ENCODE peak calls at places on chromosome 4, in nine cellular contexts. One of them, this sample, is unnamed.

GRCh38 chr4:122777846-122778501 is 45.5 kb downstream of the BBS12 start:
- DNase-seq in lung: no peak
- DNase-seq in AG04449: peak
- DNase-seq in cerebellar nuclear complex: no peak
- DNase-seq in activated CD8-positive, alpha-beta memory T cell treated with anti-CD3 and anti-CD28 coated beads for 1 hour: no peak
- DNase-seq in myocyte: no peak
- DNase-seq in KBM-7: no peak
- DNase-seq in CD4-positive, alpha-beta memory T cell: no peak
- DNase-seq in amniotic stem cell: peak
- DNase-seq in this sample: no peak

GRCh38 chr4:98359646-98360045 is 98.5 kb downstream of the RAP1GDS1 start:
- DNase-seq in lung: no peak
- DNase-seq in AG04449: no peak
- DNase-seq in cerebellar nuclear complex: no peak
- DNase-seq in activated CD8-positive, alpha-beta memory T cell treated with anti-CD3 and anti-CD28 coated beads for 1 hour: no peak
- DNase-seq in myocyte: no peak
- DNase-seq in KBM-7: no peak
- DNase-seq in CD4-positive, alpha-beta memory T cell: no peak
- DNase-seq in amniotic stem cell: no peak
- DNase-seq in this sample: no peak

GRCh38 chr4:82425478-82425877 is 4.8 kb downstream of the HNRNPDL start:
- DNase-seq in lung: no peak
- DNase-seq in AG04449: no peak
- DNase-seq in cerebellar nuclear complex: no peak
- DNase-seq in activated CD8-positive, alpha-beta memory T cell treated with anti-CD3 and anti-CD28 coated beads for 1 hour: no peak
- DNase-seq in myocyte: no peak
- DNase-seq in KBM-7: no peak
- DNase-seq in CD4-positive, alpha-beta memory T cell: no peak
- DNase-seq in amniotic stem cell: no peak
- DNase-seq in this sample: no peak

GRCh38 chr4:152784490-152785195 is 4.9 kb downstream of the ARFIP1 start:
- DNase-seq in lung: no peak
- DNase-seq in AG04449: no peak
- DNase-seq in cerebellar nuclear complex: no peak
- DNase-seq in activated CD8-positive, alpha-beta memory T cell treated with anti-CD3 and anti-CD28 coated beads for 1 hour: no peak
- DNase-seq in myocyte: peak
- DNase-seq in KBM-7: peak
- DNase-seq in CD4-positive, alpha-beta memory T cell: no peak
- DNase-seq in amniotic stem cell: peak
- DNase-seq in this sample: no peak

GRCh38 chr4:95250544-95251137 is 298.1 kb downstream of the UNC5C start:
- DNase-seq in lung: no peak
- DNase-seq in AG04449: no peak
- DNase-seq in cerebellar nuclear complex: no peak
- DNase-seq in activated CD8-positive, alpha-beta memory T cell treated with anti-CD3 and anti-CD28 coated beads for 1 hour: no peak
- DNase-seq in myocyte: no peak
- DNase-seq in KBM-7: no peak
- DNase-seq in CD4-positive, alpha-beta memory T cell: no peak
- DNase-seq in amniotic stem cell: no peak
- DNase-seq in this sample: no peak

GRCh38 chr4:2942037-2942531 is 21.1 kb downstream of the NOP14 start:
- DNase-seq in lung: peak
- DNase-seq in AG04449: no peak
- DNase-seq in cerebellar nuclear complex: no peak
- DNase-seq in activated CD8-positive, alpha-beta memory T cell treated with anti-CD3 and anti-CD28 coated beads for 1 hour: no peak
- DNase-seq in myocyte: no peak
- DNase-seq in KBM-7: no peak
- DNase-seq in CD4-positive, alpha-beta memory T cell: no peak
- DNase-seq in amniotic stem cell: no peak
- DNase-seq in this sample: no peak

GRCh38 chr4:112075129-112075753 is 70.0 kb upstream of the FAM241A start:
- DNase-seq in lung: peak
- DNase-seq in AG04449: no peak
- DNase-seq in cerebellar nuclear complex: no peak
- DNase-seq in activated CD8-positive, alpha-beta memory T cell treated with anti-CD3 and anti-CD28 coated beads for 1 hour: no peak
- DNase-seq in myocyte: peak
- DNase-seq in KBM-7: peak
- DNase-seq in CD4-positive, alpha-beta memory T cell: no peak
- DNase-seq in amniotic stem cell: peak
- DNase-seq in this sample: no peak

GRCh38 chr4:79686976-79687375 is 278.9 kb upstream of the GK2 start:
- DNase-seq in lung: no peak
- DNase-seq in AG04449: no peak
- DNase-seq in cerebellar nuclear complex: no peak
- DNase-seq in activated CD8-positive, alpha-beta memory T cell treated with anti-CD3 and anti-CD28 coated beads for 1 hour: no peak
- DNase-seq in myocyte: no peak
- DNase-seq in KBM-7: no peak
- DNase-seq in CD4-positive, alpha-beta memory T cell: no peak
- DNase-seq in amniotic stem cell: no peak
- DNase-seq in this sample: no peak

GRCh38 chr4:86033171-86033570 is 326.7 kb downstream of the MAPK10 start:
- DNase-seq in lung: peak
- DNase-seq in AG04449: no peak
- DNase-seq in cerebellar nuclear complex: no peak
- DNase-seq in activated CD8-positive, alpha-beta memory T cell treated with anti-CD3 and anti-CD28 coated beads for 1 hour: no peak
- DNase-seq in myocyte: peak
- DNase-seq in KBM-7: no peak
- DNase-seq in CD4-positive, alpha-beta memory T cell: no peak
- DNase-seq in amniotic stem cell: no peak
- DNase-seq in this sample: no peak

GRCh38 chr4:10089346-10089745 is 27.3 kb downstream of the WDR1 start:
- DNase-seq in lung: no peak
- DNase-seq in AG04449: no peak
- DNase-seq in cerebellar nuclear complex: no peak
- DNase-seq in activated CD8-positive, alpha-beta memory T cell treated with anti-CD3 and anti-CD28 coated beads for 1 hour: no peak
- DNase-seq in myocyte: no peak
- DNase-seq in KBM-7: no peak
- DNase-seq in CD4-positive, alpha-beta memory T cell: no peak
- DNase-seq in amniotic stem cell: no peak
- DNase-seq in this sample: no peak

GRCh38 chr4:158799856-158800255 is 31.0 kb downstream of the FNIP2 start:
- DNase-seq in lung: no peak
- DNase-seq in AG04449: no peak
- DNase-seq in cerebellar nuclear complex: no peak
- DNase-seq in activated CD8-positive, alpha-beta memory T cell treated with anti-CD3 and anti-CD28 coated beads for 1 hour: no peak
- DNase-seq in myocyte: no peak
- DNase-seq in KBM-7: no peak
- DNase-seq in CD4-positive, alpha-beta memory T cell: no peak
- DNase-seq in amniotic stem cell: no peak
- DNase-seq in this sample: no peak

GRCh38 chr4:184136525-184136924 is 81.1 kb downstream of the ENPP6 start:
- DNase-seq in lung: no peak
- DNase-seq in AG04449: no peak
- DNase-seq in cerebellar nuclear complex: no peak
- DNase-seq in activated CD8-positive, alpha-beta memory T cell treated with anti-CD3 and anti-CD28 coated beads for 1 hour: no peak
- DNase-seq in myocyte: no peak
- DNase-seq in KBM-7: no peak
- DNase-seq in CD4-positive, alpha-beta memory T cell: no peak
- DNase-seq in amniotic stem cell: no peak
- DNase-seq in this sample: no peak

GRCh38 chr4:70544279-70544870 is 26.0 kb downstream of the AMTN start:
- DNase-seq in lung: no peak
- DNase-seq in AG04449: peak
- DNase-seq in cerebellar nuclear complex: no peak
- DNase-seq in activated CD8-positive, alpha-beta memory T cell treated with anti-CD3 and anti-CD28 coated beads for 1 hour: no peak
- DNase-seq in myocyte: peak
- DNase-seq in KBM-7: peak
- DNase-seq in CD4-positive, alpha-beta memory T cell: no peak
- DNase-seq in amniotic stem cell: no peak
- DNase-seq in this sample: no peak

GRCh38 chr4:84239278-84239845 is 259.7 kb downstream of the NKX6-1 start:
- DNase-seq in lung: no peak
- DNase-seq in AG04449: no peak
- DNase-seq in cerebellar nuclear complex: no peak
- DNase-seq in activated CD8-positive, alpha-beta memory T cell treated with anti-CD3 and anti-CD28 coated beads for 1 hour: no peak
- DNase-seq in myocyte: no peak
- DNase-seq in KBM-7: no peak
- DNase-seq in CD4-positive, alpha-beta memory T cell: no peak
- DNase-seq in amniotic stem cell: no peak
- DNase-seq in this sample: no peak

GRCh38 chr4:15893967-15894366 is 44.6 kb downstream of the FGFBP1 start:
- DNase-seq in lung: peak
- DNase-seq in AG04449: peak
- DNase-seq in cerebellar nuclear complex: no peak
- DNase-seq in activated CD8-positive, alpha-beta memory T cell treated with anti-CD3 and anti-CD28 coated beads for 1 hour: no peak
- DNase-seq in myocyte: peak
- DNase-seq in KBM-7: no peak
- DNase-seq in CD4-positive, alpha-beta memory T cell: no peak
- DNase-seq in amniotic stem cell: peak
- DNase-seq in this sample: no peak

GRCh38 chr4:140083320-140083719 is 70.7 kb downstream of the MAML3 start:
- DNase-seq in lung: no peak
- DNase-seq in AG04449: no peak
- DNase-seq in cerebellar nuclear complex: no peak
- DNase-seq in activated CD8-positive, alpha-beta memory T cell treated with anti-CD3 and anti-CD28 coated beads for 1 hour: no peak
- DNase-seq in myocyte: no peak
- DNase-seq in KBM-7: no peak
- DNase-seq in CD4-positive, alpha-beta memory T cell: no peak
- DNase-seq in amniotic stem cell: no peak
- DNase-seq in this sample: no peak

GRCh38 chr4:124890522-124890921 is 178.0 kb upstream of the ANKRD50 start:
- DNase-seq in lung: no peak
- DNase-seq in AG04449: no peak
- DNase-seq in cerebellar nuclear complex: no peak
- DNase-seq in activated CD8-positive, alpha-beta memory T cell treated with anti-CD3 and anti-CD28 coated beads for 1 hour: no peak
- DNase-seq in myocyte: no peak
- DNase-seq in KBM-7: no peak
- DNase-seq in CD4-positive, alpha-beta memory T cell: no peak
- DNase-seq in amniotic stem cell: no peak
- DNase-seq in this sample: no peak

GRCh38 chr4:95038791-95039190 is 281.0 kb downstream of the BMPR1B start:
- DNase-seq in lung: no peak
- DNase-seq in AG04449: no peak
- DNase-seq in cerebellar nuclear complex: no peak
- DNase-seq in activated CD8-positive, alpha-beta memory T cell treated with anti-CD3 and anti-CD28 coated beads for 1 hour: no peak
- DNase-seq in myocyte: no peak
- DNase-seq in KBM-7: no peak
- DNase-seq in CD4-positive, alpha-beta memory T cell: no peak
- DNase-seq in amniotic stem cell: no peak
- DNase-seq in this sample: no peak

GRCh38 chr4:185880571-185880970 is 68.6 kb upstream of the SORBS2 start:
- DNase-seq in lung: no peak
- DNase-seq in AG04449: no peak
- DNase-seq in cerebellar nuclear complex: no peak
- DNase-seq in activated CD8-positive, alpha-beta memory T cell treated with anti-CD3 and anti-CD28 coated beads for 1 hour: no peak
- DNase-seq in myocyte: no peak
- DNase-seq in KBM-7: no peak
- DNase-seq in CD4-positive, alpha-beta memory T cell: no peak
- DNase-seq in amniotic stem cell: no peak
- DNase-seq in this sample: no peak

GRCh38 chr4:62288803-62289541 is 1088.8 kb downstream of the ADGRL3 start:
- DNase-seq in lung: no peak
- DNase-seq in AG04449: no peak
- DNase-seq in cerebellar nuclear complex: no peak
- DNase-seq in activated CD8-positive, alpha-beta memory T cell treated with anti-CD3 and anti-CD28 coated beads for 1 hour: no peak
- DNase-seq in myocyte: no peak
- DNase-seq in KBM-7: no peak
- DNase-seq in CD4-positive, alpha-beta memory T cell: no peak
- DNase-seq in amniotic stem cell: no peak
- DNase-seq in this sample: no peak

GRCh38 chr4:77880784-77881183 is 18.2 kb downstream of the MRPL1 start:
- DNase-seq in lung: no peak
- DNase-seq in AG04449: no peak
- DNase-seq in cerebellar nuclear complex: no peak
- DNase-seq in activated CD8-positive, alpha-beta memory T cell treated with anti-CD3 and anti-CD28 coated beads for 1 hour: no peak
- DNase-seq in myocyte: no peak
- DNase-seq in KBM-7: no peak
- DNase-seq in CD4-positive, alpha-beta memory T cell: no peak
- DNase-seq in amniotic stem cell: no peak
- DNase-seq in this sample: no peak

GRCh38 chr4:151035321-151035720 is 20.2 kb upstream of the LRBA start:
- DNase-seq in lung: no peak
- DNase-seq in AG04449: no peak
- DNase-seq in cerebellar nuclear complex: no peak
- DNase-seq in activated CD8-positive, alpha-beta memory T cell treated with anti-CD3 and anti-CD28 coated beads for 1 hour: no peak
- DNase-seq in myocyte: peak
- DNase-seq in KBM-7: no peak
- DNase-seq in CD4-positive, alpha-beta memory T cell: no peak
- DNase-seq in amniotic stem cell: no peak
- DNase-seq in this sample: no peak

GRCh38 chr4:182102576-182102975 is 140.6 kb upstream of the TENM3 start:
- DNase-seq in lung: no peak
- DNase-seq in AG04449: no peak
- DNase-seq in cerebellar nuclear complex: no peak
- DNase-seq in activated CD8-positive, alpha-beta memory T cell treated with anti-CD3 and anti-CD28 coated beads for 1 hour: no peak
- DNase-seq in myocyte: no peak
- DNase-seq in KBM-7: no peak
- DNase-seq in CD4-positive, alpha-beta memory T cell: no peak
- DNase-seq in amniotic stem cell: no peak
- DNase-seq in this sample: no peak

GRCh38 chr4:184748251-184748652 is 14.4 kb upstream of the CENPU start:
- DNase-seq in lung: no peak
- DNase-seq in AG04449: no peak
- DNase-seq in cerebellar nuclear complex: no peak
- DNase-seq in activated CD8-positive, alpha-beta memory T cell treated with anti-CD3 and anti-CD28 coated beads for 1 hour: no peak
- DNase-seq in myocyte: peak
- DNase-seq in KBM-7: no peak
- DNase-seq in CD4-positive, alpha-beta memory T cell: no peak
- DNase-seq in amniotic stem cell: no peak
- DNase-seq in this sample: no peak

GRCh38 chr4:98663226-98664006 is 5.0 kb upstream of the TSPAN5 start:
- DNase-seq in lung: no peak
- DNase-seq in AG04449: no peak
- DNase-seq in cerebellar nuclear complex: no peak
- DNase-seq in activated CD8-positive, alpha-beta memory T cell treated with anti-CD3 and anti-CD28 coated beads for 1 hour: no peak
- DNase-seq in myocyte: no peak
- DNase-seq in KBM-7: peak
- DNase-seq in CD4-positive, alpha-beta memory T cell: peak
- DNase-seq in amniotic stem cell: no peak
- DNase-seq in this sample: no peak

GRCh38 chr4:15297344-15297743 is 130.5 kb upstream of the C1QTNF7 start:
- DNase-seq in lung: no peak
- DNase-seq in AG04449: no peak
- DNase-seq in cerebellar nuclear complex: no peak
- DNase-seq in activated CD8-positive, alpha-beta memory T cell treated with anti-CD3 and anti-CD28 coated beads for 1 hour: no peak
- DNase-seq in myocyte: no peak
- DNase-seq in KBM-7: no peak
- DNase-seq in CD4-positive, alpha-beta memory T cell: no peak
- DNase-seq in amniotic stem cell: no peak
- DNase-seq in this sample: no peak

GRCh38 chr4:127875791-127876190 is 4.9 kb upstream of the PLK4 start:
- DNase-seq in lung: no peak
- DNase-seq in AG04449: no peak
- DNase-seq in cerebellar nuclear complex: no peak
- DNase-seq in activated CD8-positive, alpha-beta memory T cell treated with anti-CD3 and anti-CD28 coated beads for 1 hour: no peak
- DNase-seq in myocyte: no peak
- DNase-seq in KBM-7: no peak
- DNase-seq in CD4-positive, alpha-beta memory T cell: no peak
- DNase-seq in amniotic stem cell: no peak
- DNase-seq in this sample: no peak

GRCh38 chr4:48315728-48316630 is 25.4 kb upstream of the SLAIN2 start:
- DNase-seq in lung: no peak
- DNase-seq in AG04449: no peak
- DNase-seq in cerebellar nuclear complex: no peak
- DNase-seq in activated CD8-positive, alpha-beta memory T cell treated with anti-CD3 and anti-CD28 coated beads for 1 hour: no peak
- DNase-seq in myocyte: peak
- DNase-seq in KBM-7: peak
- DNase-seq in CD4-positive, alpha-beta memory T cell: peak
- DNase-seq in amniotic stem cell: peak
- DNase-seq in this sample: no peak

GRCh38 chr4:78650106-78651021 is 98.8 kb downstream of the ANXA3 start:
- DNase-seq in lung: no peak
- DNase-seq in AG04449: peak
- DNase-seq in cerebellar nuclear complex: no peak
- DNase-seq in activated CD8-positive, alpha-beta memory T cell treated with anti-CD3 and anti-CD28 coated beads for 1 hour: no peak
- DNase-seq in myocyte: peak
- DNase-seq in KBM-7: no peak
- DNase-seq in CD4-positive, alpha-beta memory T cell: no peak
- DNase-seq in amniotic stem cell: no peak
- DNase-seq in this sample: no peak

GRCh38 chr4:73139991-73140390 is 70.5 kb upstream of the COX18 start:
- DNase-seq in lung: no peak
- DNase-seq in AG04449: no peak
- DNase-seq in cerebellar nuclear complex: no peak
- DNase-seq in activated CD8-positive, alpha-beta memory T cell treated with anti-CD3 and anti-CD28 coated beads for 1 hour: no peak
- DNase-seq in myocyte: peak
- DNase-seq in KBM-7: no peak
- DNase-seq in CD4-positive, alpha-beta memory T cell: no peak
- DNase-seq in amniotic stem cell: no peak
- DNase-seq in this sample: no peak

GRCh38 chr4:149173241-149174013 is 642.2 kb downstream of the IQCM start:
- DNase-seq in lung: no peak
- DNase-seq in AG04449: no peak
- DNase-seq in cerebellar nuclear complex: no peak
- DNase-seq in activated CD8-positive, alpha-beta memory T cell treated with anti-CD3 and anti-CD28 coated beads for 1 hour: no peak
- DNase-seq in myocyte: no peak
- DNase-seq in KBM-7: no peak
- DNase-seq in CD4-positive, alpha-beta memory T cell: no peak
- DNase-seq in amniotic stem cell: no peak
- DNase-seq in this sample: no peak